ENCODE peak calls at places on chromosomes 7 and 10, in seven cellular contexts. M is SK-N-SH, G is HCT116, U is HepG2, N is GM12878, B is K562, E is H1. D is an unnamed sample.

GRCh38 chr7:23200331-23200730 is 18.5 kb downstream of the NUP42 start:
- DNase-seq in B (no peak), G (no peak), E (no peak), U (no peak), M (no peak), N (no peak), D (no peak)

GRCh38 chr7:157418204-157419029 is 81.6 kb downstream of the DNAJB6 start:
- DNase-seq in N (no peak), M (peak), B (no peak), G (no peak), E (no peak), U (no peak), D (no peak)

GRCh38 chr10:110214380-110214826 is 7.0 kb downstream of the MXI1 start:
- DNase-seq in E (no peak), B (no peak), M (no peak), N (no peak), U (no peak), G (no peak), D (no peak)

GRCh38 chr10:91796332-91797076 is 1.7 kb upstream of the TNKS2 start:
- DNase-seq in N (peak), B (peak), G (no peak), E (no peak), U (peak), M (no peak), D (peak)

GRCh38 chr10:97243836-97244235 is 48.6 kb downstream of the ARHGAP19 start:
- DNase-seq in M (no peak), G (no peak), B (no peak), U (no peak), E (no peak), N (no peak), D (no peak)

GRCh38 chr7:101537205-101537604 is 91.9 kb downstream of the MYL10 start:
- DNase-seq in N (no peak), E (no peak), B (no peak), M (peak), U (peak), G (no peak), D (no peak)

GRCh38 chr7:7261863-7262262 is 79.5 kb downstream of the C1GALT1 start:
- DNase-seq in E (no peak), U (no peak), B (no peak), G (no peak), N (no peak), M (no peak), D (no peak)

GRCh38 chr10:100755821-100756220 is 10.4 kb downstream of the PAX2 start:
- DNase-seq in N (no peak), E (no peak), B (no peak), G (no peak), M (no peak), U (no peak), D (no peak)

GRCh38 chr10:90587081-90587491 is 270.8 kb downstream of the HTR7 start:
- DNase-seq in E (no peak), U (no peak), B (no peak), N (no peak), G (peak), M (no peak), D (no peak)

GRCh38 chr10:30759423-30759822 is 129.9 kb upstream of the LYZL2 start:
- DNase-seq in M (no peak), B (no peak), U (no peak), G (no peak), E (no peak), N (no peak), D (no peak)

GRCh38 chr10:115049318-115049717 is 43.8 kb upstream of the ATRNL1 start:
- DNase-seq in G (no peak), U (no peak), N (no peak), E (no peak), M (no peak), B (no peak), D (no peak)

GRCh38 chr7:138044897-138045296 is 31.4 kb upstream of the AKR1D1 start:
- DNase-seq in E (no peak), B (no peak), U (no peak), M (no peak), N (no peak), G (no peak), D (no peak)

GRCh38 chr10:77251297-77252013 is 386.2 kb downstream of the KCNMA1 start:
- DNase-seq in B (peak), U (peak), G (peak), E (no peak), N (no peak), M (peak), D (peak)

GRCh38 chr7:98091523-98091922 is 15.1 kb upstream of the LMTK2 start:
- DNase-seq in G (no peak), U (no peak), E (no peak), M (no peak), B (no peak), N (no peak), D (no peak)

GRCh38 chr7:7957513-7957912 is 11.1 kb upstream of the GLCCI1 start:
- DNase-seq in E (no peak), U (no peak), B (no peak), G (no peak), N (no peak), M (no peak), D (no peak)

GRCh38 chr7:140541513-140542192 is 62.3 kb upstream of the MKRN1 start:
- DNase-seq in E (peak), U (peak), N (no peak), M (peak), B (peak), G (peak), D (no peak)

GRCh38 chr10:75358835-75359421 is 42.6 kb downstream of the ZNF503 start:
- DNase-seq in B (no peak), M (no peak), U (no peak), G (no peak), E (no peak), N (no peak), D (no peak)

GRCh38 chr7:116353614-116354013 is 143.3 kb downstream of the TES start:
- DNase-seq in U (no peak), B (no peak), N (no peak), M (no peak), E (no peak), G (no peak), D (no peak)

GRCh38 chr10:131723601-131724530 is 176.9 kb upstream of the PPP2R2D start:
- DNase-seq in G (no peak), M (peak), E (no peak), B (no peak), N (no peak), U (no peak), D (no peak)

GRCh38 chr10:12730809-12731519 is 270.5 kb downstream of the CCDC3 start:
- DNase-seq in N (peak), M (no peak), B (no peak), G (no peak), U (no peak), E (no peak), D (no peak)

GRCh38 chr10:35986756-35987467 is 344.8 kb upstream of the FZD8 start:
- DNase-seq in B (no peak), E (no peak), G (no peak), M (no peak), N (no peak), U (no peak), D (no peak)

GRCh38 chr10:72295330-72295910 is 21.7 kb downstream of the DDIT4 start:
- DNase-seq in B (no peak), E (no peak), M (no peak), U (no peak), G (no peak), N (no peak), D (no peak)

GRCh38 chr10:97705006-97705670 is 8.4 kb upstream of the MARVELD1 start:
- DNase-seq in B (no peak), E (no peak), G (no peak), U (no peak), N (no peak), M (no peak), D (no peak)

GRCh38 chr10:78992333-78992732 is 76.4 kb upstream of the ZMIZ1 start:
- DNase-seq in U (no peak), M (no peak), B (no peak), N (no peak), E (no peak), G (no peak), D (no peak)

GRCh38 chr10:71725998-71726672 is 6.6 kb upstream of the C10orf105 start:
- DNase-seq in U (peak), E (no peak), N (no peak), G (no peak), B (peak), M (peak), D (no peak)

GRCh38 chr7:2936301-2936700 is 92.2 kb upstream of the GNA12 start:
- DNase-seq in E (no peak), G (no peak), B (no peak), U (no peak), M (peak), N (no peak), D (no peak)

GRCh38 chr10:95739046-95739445 is 16.9 kb upstream of the ENTPD1 start:
- DNase-seq in N (no peak), G (no peak), U (no peak), M (no peak), B (no peak), E (no peak), D (no peak)

GRCh38 chr10:79053081-79053434 is 15.7 kb upstream of the ZMIZ1 start:
- DNase-seq in N (no peak), M (no peak), B (no peak), U (no peak), G (no peak), E (no peak), D (no peak)

GRCh38 chr10:4635394-4635793 is 190.6 kb upstream of the AKR1E2 start:
- DNase-seq in M (no peak), U (no peak), G (no peak), B (no peak), N (no peak), E (no peak), D (no peak)

GRCh38 chr7:73809454-73810090 is 21.2 kb upstream of the CLDN4 start:
- DNase-seq in N (no peak), M (peak), B (no peak), G (peak), U (no peak), E (no peak), D (no peak)

GRCh38 chr7:116762951-116763350 is 91.0 kb downstream of the MET start:
- DNase-seq in G (no peak), U (no peak), M (no peak), E (no peak), B (no peak), N (no peak), D (no peak)

GRCh38 chr10:128418819-128419218 is 292.6 kb upstream of the MKI67 start:
- DNase-seq in G (no peak), N (no peak), U (no peak), M (no peak), E (no peak), B (no peak), D (no peak)

GRCh38 chr7:90824386-90825307 is 228.5 kb downstream of the CDK14 start:
- DNase-seq in U (no peak), N (no peak), E (no peak), G (no peak), B (no peak), M (no peak), D (no peak)

GRCh38 chr7:14835399-14835798 is 67.2 kb downstream of the DGKB start:
- DNase-seq in N (no peak), B (no peak), G (no peak), E (no peak), U (no peak), M (no peak), D (no peak)

GRCh38 chr7:106068986-106069385 is 43.1 kb downstream of the SYPL1 start:
- DNase-seq in E (no peak), U (no peak), N (no peak), G (no peak), M (peak), B (no peak), D (peak)
- TF ChIP-seq JUND in E (no peak), U (no peak), N (no peak), G (no peak), M (no peak), B (no peak), D (peak)

GRCh38 chr10:130371686-130372085 is 235.5 kb downstream of the GLRX3 start:
- DNase-seq in U (no peak), N (no peak), G (no peak), B (no peak), M (no peak), E (no peak), D (no peak)
- TF ChIP-seq JUND in U (no peak), N (no peak), G (no peak), B (no peak), M (no peak), E (no peak), D (no peak)

DNA sequence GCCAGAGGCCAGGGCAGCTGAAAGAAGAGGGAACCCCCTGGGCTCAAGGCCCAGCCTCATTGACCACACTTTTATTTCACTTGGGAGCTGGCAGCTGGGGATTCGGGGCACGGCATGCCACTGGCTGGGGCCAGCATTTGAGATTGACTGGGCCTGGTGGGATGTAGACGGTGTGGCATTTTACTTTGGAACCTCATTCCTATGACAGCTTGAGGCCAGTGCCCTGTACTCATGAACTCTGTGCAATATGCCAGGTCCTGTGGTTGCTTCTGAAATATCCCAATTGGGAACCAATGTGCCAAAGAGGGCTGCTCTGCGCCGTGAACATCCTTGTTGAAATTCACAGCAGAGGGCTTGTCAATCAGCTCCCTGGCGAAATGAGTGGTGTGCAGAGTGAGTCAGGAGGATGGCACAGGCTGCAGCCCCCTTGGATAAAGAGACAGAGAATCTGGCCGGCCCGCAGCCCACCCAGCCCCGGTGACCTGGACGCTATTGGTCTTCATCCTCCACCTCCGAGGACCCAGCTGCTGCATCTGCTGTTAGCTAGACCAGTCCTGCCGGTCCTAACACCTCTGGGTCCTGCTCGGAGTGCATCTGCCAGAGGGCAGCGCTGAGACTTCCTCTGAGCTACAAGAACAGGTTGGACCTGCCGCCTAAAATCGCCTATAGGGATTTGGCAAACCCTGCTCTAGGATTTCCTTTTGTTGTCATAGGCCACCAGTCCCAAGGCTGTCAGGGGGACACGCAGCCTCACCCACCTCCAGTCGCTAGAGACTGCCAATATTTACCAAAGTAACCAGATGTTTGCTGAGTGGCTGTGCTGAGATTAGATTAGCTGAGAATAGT is 58.0 kb downstream of the PRKAG2 start:
- DNase-seq in M (no peak), B (no peak), G (no peak), N (no peak), U (no peak), E (no peak), D (peak)
- TF ChIP-seq JUND in M (no peak), B (no peak), G (no peak), N (no peak), U (no peak), E (no peak), D (no peak)

GRCh38 chr7:5420841-5421625 is 2.6 kb downstream of the TNRC18 start:
- DNase-seq in U (no peak), M (peak), E (no peak), N (no peak), B (peak), G (no peak), D (no peak)
- TF ChIP-seq JUND in U (no peak), M (no peak), E (no peak), N (no peak), B (no peak), G (no peak), D (no peak)

GRCh38 chr10:129760416-129760815 is 203.7 kb downstream of the EBF3 start:
- DNase-seq in U (no peak), B (no peak), N (no peak), M (no peak), G (no peak), E (no peak), D (no peak)

GRCh38 chr10:129760003-129760315 is 204.1 kb downstream of the EBF3 start:
- DNase-seq in M (no peak), B (no peak), U (no peak), E (no peak), G (no peak), N (no peak), D (no peak)

GRCh38 chr10:129758180-129758579 is 205.9 kb downstream of the EBF3 start:
- DNase-seq in B (no peak), E (no peak), N (no peak), M (no peak), U (no peak), G (no peak), D (no peak)

GRCh38 chr10:129758591-129759021 is 205.5 kb downstream of the EBF3 start:
- DNase-seq in N (no peak), G (no peak), M (no peak), E (no peak), U (no peak), B (no peak), D (no peak)

DNA sequence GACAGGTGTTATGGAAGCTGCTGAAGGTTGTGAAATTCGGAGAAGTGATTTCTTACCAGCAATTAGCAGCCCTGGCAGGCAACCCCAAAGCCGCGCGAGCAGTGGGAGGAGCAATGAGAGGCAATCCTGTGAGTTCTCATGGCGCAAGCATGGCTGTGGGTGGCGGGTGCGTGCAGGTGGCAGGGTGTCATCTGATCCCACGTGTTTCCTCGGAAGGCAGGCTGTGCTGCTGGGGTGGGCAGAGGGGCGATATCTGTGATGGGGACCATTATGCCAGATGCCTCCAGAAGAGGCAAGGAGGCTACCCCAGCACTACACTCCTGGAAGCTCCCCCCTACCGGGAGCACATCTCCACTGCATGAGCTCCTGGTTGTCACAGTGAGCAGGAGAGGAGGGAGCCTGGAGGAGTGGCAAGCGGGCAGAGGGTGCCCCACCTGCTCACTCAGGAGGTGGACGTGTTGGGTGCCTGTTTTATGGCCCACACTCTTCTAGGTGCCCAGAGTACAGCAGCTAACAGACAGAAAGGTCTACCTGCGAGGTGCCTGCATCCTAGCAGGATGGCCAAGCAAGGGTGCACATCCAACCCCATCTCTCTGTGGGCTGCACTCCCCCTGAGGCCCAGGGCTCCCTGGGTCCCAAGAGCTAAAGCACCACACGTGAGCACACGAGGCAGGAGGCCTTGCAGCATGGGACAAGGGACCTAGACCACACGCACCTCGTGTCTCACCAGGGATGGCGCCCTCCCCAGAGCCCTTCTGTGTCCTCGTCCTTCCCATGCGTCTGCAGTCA is 204.7 kb downstream of the EBF3 start:
- DNase-seq in E (no peak), M (no peak), B (no peak), N (no peak), G (no peak), U (no peak), D (no peak)
- TF ChIP-seq JUND in E (no peak), M (no peak), B (no peak), N (no peak), G (no peak), U (no peak), D (no peak)

GRCh38 chr7:155830961-155831806 is 18.9 kb upstream of the SHH start:
- DNase-seq in G (no peak), N (no peak), M (no peak), E (no peak), B (no peak), U (no peak), D (no peak)
- TF ChIP-seq JUND in G (no peak), N (no peak), M (no peak), E (no peak), B (no peak), U (no peak), D (no peak)

DNA sequence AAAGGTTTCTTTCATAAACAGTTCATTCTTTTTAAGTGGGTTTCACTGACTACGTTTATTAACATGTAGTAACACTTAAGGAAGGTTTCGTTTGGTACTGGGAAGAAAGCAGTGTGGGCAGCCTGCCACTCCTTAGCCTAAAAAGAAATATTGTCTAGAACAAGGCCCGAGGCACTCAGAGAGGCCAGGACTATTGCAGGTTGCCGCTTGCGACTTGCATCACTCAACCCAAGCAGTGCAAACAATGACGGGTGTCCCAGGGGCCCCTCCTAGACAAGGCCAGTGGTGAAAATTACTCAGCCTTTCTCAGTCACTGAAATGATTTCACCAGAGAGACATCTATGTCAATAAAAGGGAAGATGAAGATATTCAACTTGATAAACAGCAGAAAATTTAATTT is 243.9 kb downstream of the SNX13 start:
- DNase-seq in B (no peak), N (no peak), U (peak), G (no peak), M (no peak), E (no peak), D (no peak)
- TF ChIP-seq JUND in B (no peak), N (no peak), U (no peak), G (no peak), M (no peak), E (no peak), D (no peak)

DNA sequence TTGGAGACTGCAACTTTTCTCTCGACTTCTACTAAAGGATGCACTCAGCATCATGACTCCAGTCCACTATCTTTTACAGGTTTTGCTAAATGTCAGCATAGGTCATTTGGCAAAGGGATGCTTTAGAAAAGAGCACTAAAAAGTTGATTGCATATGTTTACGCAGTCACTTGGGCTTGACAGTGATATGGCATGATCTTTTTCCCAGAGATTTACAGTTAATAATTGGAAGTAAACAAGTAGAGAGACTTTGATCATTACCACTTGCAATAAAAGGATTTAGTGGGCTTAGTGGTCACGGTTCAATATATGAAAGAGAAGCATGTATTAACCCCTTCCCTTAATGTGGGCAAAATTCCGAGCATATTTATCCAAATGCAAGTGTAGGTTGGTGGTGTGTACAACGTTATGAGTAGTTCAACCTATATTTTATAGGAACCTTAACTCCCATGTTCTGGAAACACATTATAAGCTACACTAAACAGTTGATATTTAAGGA is 1.8 kb downstream of the BMI1 start:
- DNase-seq in G (no peak), B (no peak), N (no peak), E (no peak), M (no peak), U (no peak), D (no peak)
- TF ChIP-seq JUND in G (no peak), B (no peak), N (no peak), E (no peak), M (no peak), U (no peak), D (no peak)

GRCh38 chr7:16420649-16421332 is 547 bp downstream of the CRPPA start:
- DNase-seq in N (peak), G (peak), E (peak), M (peak), U (peak), B (peak), D (peak)
- TF ChIP-seq JUND in N (no peak), G (no peak), E (no peak), M (no peak), U (no peak), B (no peak), D (no peak)

D was measured in T47D.